ENCODE peak calls at places on chromosomes 2 and 18, in five cellular contexts. D is WTC11, F is glutamatergic neuron, J is lower lobe of right lung, B is fibroblast of lung. O is an unnamed sample.

GRCh38 chr2:120958623-120959366 is 223.1 kb downstream of the GLI2 start:
- DNase-seq in J (no peak), B (no peak), D (peak), F (peak), O (peak)

GRCh38 chr2:217685255-217685605 is 317.6 kb downstream of the TNS1 start:
- DNase-seq in D (peak), F (peak), J (peak), B (peak), O (no peak)

GRCh38 chr2:8424997-8425900 is 256.6 kb upstream of the ID2 start:
- DNase-seq in D (no peak), J (no peak), B (no peak), F (no peak), O (no peak)

GRCh38 chr2:65351948-65352595 is 80.3 kb downstream of the SPRED2 start:
- DNase-seq in B (no peak), J (no peak), F (no peak), D (no peak), O (no peak)

GRCh38 chr2:240982821-240983281 is 15.6 kb upstream of the SNED1 start:
- DNase-seq in B (no peak), F (no peak), D (peak), J (peak), O (no peak)

GRCh38 chr2:132901661-132902060 is 231.7 kb upstream of the LYPD1 start:
- DNase-seq in B (no peak), D (no peak), F (no peak), J (no peak), O (no peak)

GRCh38 chr2:62604336-62604735 is 98.3 kb upstream of the TMEM17 start:
- DNase-seq in J (no peak), B (no peak), F (no peak), D (no peak), O (no peak)

GRCh38 chr2:23350792-23351355 is 34.1 kb upstream of the KLHL29 start:
- DNase-seq in D (no peak), J (no peak), F (no peak), B (no peak), O (no peak)

GRCh38 chr2:219475697-219476604 is 22.7 kb upstream of the GMPPA start:
- DNase-seq in F (peak), D (peak), B (peak), J (peak), O (peak)

GRCh38 chr18:33052886-33053285 is 280.1 kb upstream of the KLHL14 start:
- DNase-seq in F (no peak), B (peak), D (no peak), J (no peak), O (no peak)

GRCh38 chr2:241857041-241857541 is 1.6 kb downstream of the PDCD1 start:
- DNase-seq in J (peak), D (no peak), F (no peak), B (no peak), O (no peak)

GRCh38 chr2:48514591-48514990 is 15.4 kb upstream of the STON1 start:
- DNase-seq in B (no peak), J (no peak), D (no peak), F (no peak), O (no peak)

GRCh38 chr2:198102120-198102519 is 297.7 kb downstream of the PLCL1 start:
- DNase-seq in J (no peak), D (no peak), B (no peak), F (no peak), O (no peak)

GRCh38 chr2:107467414-107467813 is 359.3 kb upstream of the RGPD4 start:
- DNase-seq in J (no peak), F (no peak), B (no peak), D (no peak), O (no peak)

GRCh38 chr2:144237845-144238637 is 281.9 kb downstream of the ZEB2 start:
- DNase-seq in F (no peak), J (no peak), D (no peak), B (no peak), O (no peak)

GRCh38 chr18:48074929-48075706 is 144.7 kb upstream of the SMAD2 start:
- DNase-seq in B (no peak), D (no peak), J (no peak), F (no peak), O (no peak)

GRCh38 chr2:15944325-15945017 is 4.1 kb downstream of the MYCN start:
- DNase-seq in F (no peak), J (no peak), B (no peak), D (no peak), O (no peak)

GRCh38 chr2:69578201-69578555 is 65.4 kb downstream of the AAK1 start:
- DNase-seq in D (no peak), B (no peak), F (no peak), J (no peak), O (no peak)

GRCh38 chr18:46299465-46300004 is 195.3 kb downstream of the HAUS1 start:
- DNase-seq in J (no peak), D (no peak), F (no peak), B (no peak), O (no peak)

GRCh38 chr2:179605341-179605740 is 256.1 kb downstream of the ZNF385B start:
- DNase-seq in D (no peak), J (no peak), F (no peak), B (no peak), O (no peak)

GRCh38 chr2:160144278-160144990 is 55.6 kb downstream of the ITGB6 start:
- DNase-seq in B (no peak), D (no peak), F (no peak), J (no peak), O (no peak)

GRCh38 chr2:158009425-158009824 is 92.3 kb upstream of the UPP2 start:
- DNase-seq in F (no peak), J (no peak), D (no peak), B (peak), O (no peak)

GRCh38 chr2:164677271-164677670 is 56.0 kb upstream of the GRB14 start:
- DNase-seq in D (no peak), F (no peak), B (no peak), J (no peak), O (no peak)

GRCh38 chr2:176284451-176285049 is 15.3 kb downstream of the MTX2 start:
- DNase-seq in B (peak), F (no peak), D (no peak), J (no peak), O (no peak)

GRCh38 chr2:186645999-186646398 is 47.9 kb upstream of the FAM171B start:
- DNase-seq in D (no peak), B (peak), J (no peak), F (no peak), O (no peak)

DNA sequence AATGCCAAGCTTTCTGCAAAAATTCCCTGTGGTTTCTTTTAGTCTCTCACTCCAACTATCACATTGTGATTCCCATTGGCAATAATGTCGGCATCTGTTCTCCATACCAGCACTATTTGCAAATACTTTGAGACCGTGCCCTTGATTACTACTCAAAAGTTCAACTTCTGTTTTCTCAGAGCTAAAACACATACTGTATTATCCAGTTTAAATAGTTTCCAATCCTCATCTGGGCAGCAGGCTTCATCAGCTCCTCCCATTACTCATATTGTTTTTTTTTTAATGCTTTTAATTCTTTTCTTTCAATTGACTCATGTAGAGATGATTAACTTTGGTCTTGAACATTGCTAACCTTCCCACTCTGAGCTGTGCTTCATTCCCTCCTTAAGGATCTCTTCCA is 135.8 kb downstream of the METTL8 start:
- DNase-seq in J (no peak), D (no peak), F (no peak), B (peak), O (no peak)
- TF ChIP-seq CTCF in J (no peak), D (no peak), F (no peak), B (no peak), O (no peak)

DNA sequence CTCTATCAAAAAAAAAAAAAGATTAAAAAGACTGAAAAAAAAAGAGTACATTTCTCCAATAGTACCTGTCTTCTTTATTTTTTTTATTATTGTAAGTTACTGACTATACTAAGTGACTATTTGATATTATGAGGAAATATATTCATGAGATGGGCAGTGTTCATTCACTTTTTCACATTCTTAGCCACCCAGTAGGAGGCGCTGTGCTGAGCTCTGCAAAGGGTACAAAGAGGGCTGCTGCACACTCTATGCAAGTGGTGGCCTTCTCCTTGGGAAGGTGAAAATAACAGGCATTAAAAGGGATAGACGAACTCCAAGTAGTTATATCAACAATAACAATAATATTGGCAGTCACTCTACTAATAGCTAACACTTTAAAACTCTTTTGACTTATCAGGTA is 1034.9 kb upstream of the FANCL start:
- DNase-seq in F (peak), D (peak), J (no peak), B (no peak), O (no peak)
- TF ChIP-seq CTCF in F (peak), D (peak), J (no peak), B (no peak), O (peak)

DNA sequence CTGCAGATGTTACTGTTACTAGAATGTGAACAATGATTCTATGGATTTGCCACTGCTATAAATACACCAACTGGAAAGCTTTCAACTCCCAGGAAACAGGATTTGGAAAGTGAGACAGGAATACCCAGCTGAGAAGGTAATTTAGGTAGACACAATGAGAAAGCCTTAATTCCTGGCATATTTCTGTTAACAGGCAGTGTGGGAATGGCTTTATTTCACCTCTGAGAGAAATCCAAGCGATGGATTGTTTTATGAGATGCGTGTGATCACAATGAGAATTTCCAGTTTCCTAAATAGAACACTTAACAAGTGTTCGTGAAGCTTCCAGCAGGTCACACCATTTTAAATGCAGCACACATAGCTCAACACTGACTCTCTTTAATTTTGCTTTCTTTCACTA is 133.0 kb downstream of the SLC8A1 start:
- DNase-seq in F (no peak), B (no peak), D (no peak), J (no peak), O (no peak)
- TF ChIP-seq CTCF in F (no peak), B (no peak), D (no peak), J (no peak), O (no peak)

GRCh38 chr2:231382116-231382515 is 13.4 kb upstream of the B3GNT7 start:
- DNase-seq in B (no peak), D (no peak), J (no peak), F (no peak), O (no peak)
- TF ChIP-seq CTCF in B (no peak), D (no peak), J (no peak), F (no peak), O (no peak)

GRCh38 chr18:750456-750855 is 38.0 kb upstream of the ENOSF1 start:
- DNase-seq in J (no peak), D (no peak), B (no peak), F (no peak), O (no peak)

GRCh38 chr18:754666-755065 is 42.2 kb upstream of the ENOSF1 start:
- DNase-seq in J (no peak), F (no peak), D (no peak), B (no peak), O (no peak)

GRCh38 chr18:755506-755905 is 43.1 kb upstream of the ENOSF1 start:
- DNase-seq in B (no peak), J (no peak), D (no peak), F (no peak), O (no peak)
- TF ChIP-seq CTCF in B (no peak), J (no peak), D (no peak), F (no peak), O (no peak)

O was measured in endothelial cell.